ENCODE peak calls at places on chromosomes 12 and 14, in four cellular contexts. E, Z, C and A are unnamed samples.

GRCh38 chr14:94310248-94310647 is 12.9 kb downstream of the SERPINA6 start:
- DNase-seq in E (no peak), Z (no peak), C (no peak), A (no peak)

GRCh38 chr12:108173160-108173559 is 44.1 kb downstream of the WSCD2 start:
- DNase-seq in E (no peak), Z (no peak), C (no peak), A (peak)

GRCh38 chr14:77212933-77213656 is 31.5 kb downstream of the TMEM63C start:
- DNase-seq in E (peak), Z (no peak), C (no peak), A (peak)

GRCh38 chr14:22848391-22849164 is 12.2 kb downstream of the MMP14 start:
- DNase-seq in E (peak), Z (no peak), C (peak), A (no peak)

GRCh38 chr14:102280376-102280962 is 24.5 kb downstream of the MOK start:
- DNase-seq in E (no peak), Z (no peak), C (no peak), A (no peak)

GRCh38 chr12:66152732-66153131 is 17.1 kb downstream of the TMBIM4 start:
- DNase-seq in E (no peak), Z (no peak), C (no peak), A (no peak)

GRCh38 chr12:106415134-106415533 is 57.6 kb downstream of the POLR3B start:
- DNase-seq in E (no peak), Z (no peak), C (no peak), A (no peak)

GRCh38 chr14:98840076-98840475 is 431.9 kb downstream of the BCL11B start:
- DNase-seq in E (no peak), Z (no peak), C (no peak), A (no peak)

GRCh38 chr14:92586001-92586947 is 72.7 kb downstream of the RIN3 start:
- DNase-seq in E (no peak), Z (no peak), C (no peak), A (no peak)